ENCODE peak calls at places on chromosome 13, in seven cellular contexts. X is HepG2, L is K562, C is H1, Z is endothelial cell of umbilical vein, K is HCT116, A is GM12878. R is an unnamed sample. For H3K4me1, the result is how much of the 10 kb centered on the place peaks cover.

GRCh38 chr13:32041429-32041828 is 9.9 kb downstream of the FRY start:
- DNase-seq in X (no peak), L (no peak), C (no peak), Z (no peak), K (no peak), A (peak), R (no peak)

GRCh38 chr13:75541287-75541686 is 3.6 kb upstream of the COMMD6 start:
- DNase-seq in X (no peak), L (no peak), C (no peak), Z (no peak), K (no peak), A (no peak), R (no peak)

GRCh38 chr13:30898070-30898469 is 8.0 kb upstream of the MEDAG start:
- DNase-seq in X (no peak), L (no peak), C (no peak), Z (no peak), K (no peak), A (no peak), R (peak)

GRCh38 chr13:96492758-96493157 is 402.9 kb downstream of the HS6ST3 start:
- DNase-seq in X (no peak), L (no peak), C (no peak), Z (no peak), K (no peak), A (no peak), R (no peak)

GRCh38 chr13:21849323-21849722 is 178.4 kb downstream of the FGF9 start:
- DNase-seq in X (peak), L (peak), C (no peak), Z (no peak), K (peak), A (peak), R (peak)

GRCh38 chr13:52746141-52746540 is 6.5 kb upstream of the CNMD start:
- DNase-seq in X (no peak), L (no peak), C (no peak), Z (no peak), K (no peak), A (no peak), R (no peak)

GRCh38 chr13:51928231-51928630 is 66.5 kb downstream of the CCDC70 start:
- DNase-seq in X (no peak), L (no peak), C (no peak), Z (no peak), K (no peak), A (no peak), R (no peak)

GRCh38 chr13:70747305-70747704 is 639.1 kb upstream of the KLHL1 start:
- DNase-seq in X (no peak), L (no peak), C (no peak), Z (no peak), K (no peak), A (no peak), R (no peak)

GRCh38 chr13:74675185-74675584 is 541.0 kb upstream of the KLF12 start:
- DNase-seq in X (no peak), L (no peak), C (no peak), Z (no peak), K (no peak), A (no peak), R (no peak)

GRCh38 chr13:57716295-57716694 is 84.8 kb downstream of the PCDH17 start:
- DNase-seq in X (peak), L (no peak), C (no peak), Z (no peak), K (no peak), A (no peak), R (peak)

GRCh38 chr13:52809310-52809769 is 39.1 kb downstream of the PCDH8 start:
- DNase-seq in X (peak), L (peak), C (peak), Z (peak), K (peak), A (peak), R (peak)

GRCh38 chr13:46168818-46169217 is 13.2 kb downstream of the LCP1 start:
- DNase-seq in X (no peak), L (no peak), C (no peak), Z (no peak), K (no peak), A (no peak), R (no peak)

GRCh38 chr13:59842507-59842906 is 321.2 kb downstream of the DIAPH3 start:
- DNase-seq in X (no peak), L (no peak), C (no peak), Z (peak), K (no peak), A (no peak), R (no peak)

GRCh38 chr13:105202384-105202783 is 1333.1 kb downstream of the EFNB2 start:
- DNase-seq in X (no peak), L (no peak), C (no peak), Z (peak), K (peak), A (no peak), R (peak)

GRCh38 chr13:43319617-43320444 is 296.4 kb downstream of the DNAJC15 start:
- DNase-seq in X (peak), L (no peak), C (peak), Z (no peak), K (no peak), A (no peak), R (peak)

GRCh38 chr13:110379905-110380341 is 72.8 kb downstream of the COL4A2 start:
- DNase-seq in X (no peak), L (no peak), C (no peak), Z (no peak), K (no peak), A (no peak), R (peak)
- H3K4me1 ChIP-seq in X (under half), L (under half), C (under half), Z (under half), K (under half), A (under half), R (under half)

DNA sequence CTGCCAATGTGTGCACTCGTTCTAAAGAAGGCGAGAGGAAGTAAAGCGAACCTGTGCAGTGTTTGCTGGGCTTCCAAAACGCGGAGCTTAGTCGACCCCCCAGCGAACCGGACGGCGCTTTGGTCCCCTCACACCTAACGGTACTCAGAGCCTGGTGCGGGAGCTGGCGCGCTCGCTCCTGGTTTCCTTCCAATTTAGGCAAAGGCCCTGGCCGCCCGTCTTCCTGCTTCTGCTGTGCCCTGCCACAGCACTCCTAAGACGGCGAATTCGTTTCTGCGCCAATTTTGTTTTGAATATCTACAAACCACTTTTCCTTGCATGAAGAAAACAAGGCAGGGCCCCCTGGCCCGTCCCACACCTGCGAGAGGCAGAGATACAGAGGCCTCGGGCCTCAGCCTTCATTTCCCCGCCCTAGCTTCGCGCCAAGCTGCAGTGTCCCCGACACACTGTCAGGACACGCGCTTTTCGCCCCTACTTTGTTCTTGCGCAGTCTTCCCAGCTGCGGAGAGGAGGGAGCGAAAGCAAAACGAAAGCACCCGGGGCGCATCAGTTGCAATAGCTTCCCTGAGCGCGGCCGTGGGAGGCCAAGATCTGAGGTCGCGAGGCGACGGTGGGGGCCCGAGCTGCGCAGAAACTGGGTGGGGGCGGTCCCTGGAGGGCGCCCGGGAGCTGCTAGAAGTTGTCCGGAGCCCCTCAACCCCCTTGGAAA is 111.9 kb downstream of the KCNRG start:
- DNase-seq in X (no peak), L (no peak), C (no peak), Z (no peak), K (no peak), A (no peak), R (peak)
- TF ChIP-seq EZH2 in X (no peak), L (no peak), C (peak), Z (no peak), K (no peak), A (no peak), R (peak)

GRCh38 chr13:45119469-45119989 is 781 bp upstream of the GTF2F2 start:
- DNase-seq in X (no peak), L (no peak), C (no peak), Z (no peak), K (no peak), A (peak), R (no peak)
- TF ChIP-seq POLR2AphosphoS5 in X (no peak), L (no peak), C (no peak), Z (no peak), K (no peak), A (no peak), R (no peak)

DNA sequence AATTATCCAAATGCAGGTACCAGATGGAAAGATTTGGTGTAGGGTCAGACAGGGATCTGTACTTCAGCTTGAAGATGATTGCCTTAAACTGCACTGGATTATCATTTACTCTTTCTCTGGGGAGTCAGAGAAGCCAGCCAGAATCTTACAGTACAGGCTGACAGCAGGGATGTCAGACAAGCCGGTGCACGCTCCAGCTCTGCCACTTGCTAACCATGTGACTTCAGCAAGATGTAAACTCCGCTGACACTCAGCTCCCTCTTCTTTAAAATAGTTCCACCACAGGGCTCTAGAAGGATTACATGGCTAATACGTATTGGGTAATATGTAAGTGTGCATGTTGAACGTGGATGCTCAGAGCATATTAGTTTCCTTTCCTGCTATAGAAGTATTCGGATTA is 251.4 kb upstream of the MAB21L1 start:
- DNase-seq in X (no peak), L (no peak), C (no peak), Z (no peak), K (no peak), A (no peak), R (no peak)
- H3K4me1 ChIP-seq in X (under half), L (under half), C (under half), Z (under half), K (under half), A (under half), R (under half)

GRCh38 chr13:102978168-102978567 is 88.0 kb downstream of the SLC10A2 start:
- DNase-seq in X (no peak), L (no peak), C (no peak), Z (no peak), K (no peak), A (no peak), R (no peak)
- TF ChIP-seq EZH2 in X (no peak), L (no peak), C (no peak), Z (no peak), K (no peak), A (no peak), R (no peak)

DNA sequence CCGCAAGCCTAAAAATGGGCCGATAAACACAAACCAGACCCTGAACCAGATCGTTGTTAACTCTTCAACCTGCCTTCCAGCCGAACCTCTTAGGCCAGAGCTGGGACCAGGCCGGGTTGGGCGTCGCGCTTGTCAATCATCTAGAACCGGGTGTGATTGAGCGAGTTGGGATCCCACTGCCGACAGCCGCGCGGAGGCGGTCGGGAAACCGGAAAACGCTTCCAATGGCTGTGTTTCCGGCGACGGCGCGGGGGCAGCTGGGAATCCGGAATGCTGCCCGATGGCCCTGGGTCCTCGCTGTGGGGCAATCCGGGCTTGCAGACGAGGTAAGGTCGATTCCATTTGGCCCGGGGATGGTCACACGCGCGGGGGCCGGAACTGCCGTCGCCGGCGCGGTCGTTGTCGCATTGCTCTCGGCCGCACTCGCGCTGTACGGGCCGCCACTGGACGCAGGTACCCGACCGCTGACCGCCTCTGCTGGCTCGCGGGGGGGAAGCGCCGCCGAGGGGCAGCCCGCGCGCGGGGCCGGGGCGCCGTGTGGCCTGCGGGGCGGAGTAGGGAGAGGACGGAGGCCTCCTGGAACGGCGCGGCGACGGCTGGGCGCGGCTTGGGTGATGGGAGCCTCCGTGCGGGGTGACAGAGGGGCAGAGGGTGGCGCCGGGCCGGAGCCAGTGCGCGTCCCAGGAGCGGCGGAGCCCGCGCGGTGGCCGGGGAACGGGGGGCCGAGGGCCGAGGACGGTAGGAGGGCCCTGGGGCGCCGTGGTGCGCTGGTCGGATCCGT is at the start of gene NAXD:
- DNase-seq in X (peak), L (peak), C (peak), Z (peak), K (peak), A (peak), R (peak)
- TF ChIP-seq POLR2AphosphoS5 in X (peak), L (peak), C (peak), Z (no peak), K (peak), A (no peak), R (peak)

DNA sequence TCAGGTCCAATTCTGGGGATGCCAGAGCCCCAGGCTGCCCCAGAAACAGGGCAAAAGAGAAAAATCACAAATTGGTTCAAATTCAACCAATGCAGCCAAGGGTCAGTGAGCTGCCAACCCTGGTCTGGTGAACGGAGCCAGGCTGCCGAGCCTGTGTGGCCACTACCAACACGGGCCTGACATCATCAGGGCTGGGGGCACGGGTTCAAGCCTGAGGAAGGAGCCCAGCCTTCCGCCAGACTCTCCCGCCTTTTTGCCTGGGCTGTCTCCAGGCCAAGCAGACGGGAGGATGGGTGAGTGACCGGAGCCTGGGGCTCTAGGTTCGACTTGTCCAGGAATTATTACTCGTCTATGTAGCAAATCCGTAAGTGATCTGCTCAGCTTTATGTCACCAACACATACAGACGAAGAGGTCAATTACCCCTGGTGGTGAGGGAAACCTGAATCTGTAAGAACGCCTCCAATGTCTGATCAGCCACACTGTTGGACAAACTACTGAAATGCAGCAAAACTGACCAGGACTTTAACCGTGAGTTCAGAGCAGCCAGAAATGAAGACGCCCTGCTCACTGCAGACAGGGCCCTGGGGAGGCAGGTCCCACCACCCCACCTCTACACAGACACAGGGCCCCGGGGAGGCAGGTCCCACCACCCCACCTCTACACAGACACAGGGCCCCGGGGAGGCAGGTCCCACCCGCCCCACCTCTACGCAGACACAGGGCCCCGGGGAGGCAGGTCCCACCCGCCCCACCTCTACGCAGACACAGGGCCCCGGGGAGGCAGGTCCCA is 31.8 kb downstream of the RAB20 start:
- DNase-seq in X (no peak), L (no peak), C (no peak), Z (no peak), K (no peak), A (no peak), R (no peak)
- H3K4me1 ChIP-seq in X (under half), L (under half), C (under half), Z (under half), K (under half), A (under half), R (under half)

DNA sequence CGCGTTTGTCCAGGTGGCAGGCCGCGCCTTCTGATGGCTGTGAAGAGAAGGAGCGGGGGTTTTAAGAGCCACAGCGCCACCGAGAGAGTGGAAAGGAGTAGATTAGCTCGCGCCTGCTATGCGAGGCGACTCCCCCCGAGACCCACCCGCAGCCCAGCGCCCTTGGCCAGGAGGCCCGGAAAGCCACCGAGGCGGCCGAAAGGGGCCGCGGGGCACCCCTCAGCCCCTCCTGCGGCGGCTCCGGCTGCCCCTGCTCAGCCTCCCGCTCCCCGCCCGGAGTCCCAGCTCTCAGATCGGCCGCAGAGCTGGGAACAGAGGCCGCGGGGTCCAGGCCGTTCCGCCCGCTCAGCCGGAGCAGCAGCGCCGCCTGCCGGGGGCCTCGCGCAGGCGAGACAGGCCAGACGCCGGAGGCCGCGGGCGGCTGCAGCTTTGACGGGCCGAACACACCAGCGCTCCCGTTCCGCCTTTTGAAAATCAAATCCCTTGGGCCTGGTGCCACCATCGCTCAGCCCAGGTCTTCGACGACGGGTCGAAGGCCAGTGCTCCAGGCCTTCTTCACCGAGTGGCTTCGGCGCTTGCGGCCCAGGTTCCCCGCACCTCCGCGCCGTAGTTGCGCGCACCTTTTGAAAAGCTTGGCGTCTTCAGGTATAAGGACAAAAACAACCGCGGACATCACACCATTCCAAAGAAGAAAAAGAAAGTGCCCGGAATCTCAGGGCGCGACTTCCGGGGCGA is 15.3 kb downstream of the CDX2 start:
- DNase-seq in X (peak), L (peak), C (no peak), Z (peak), K (peak), A (no peak), R (peak)
- TF ChIP-seq EZH2 in X (no peak), L (no peak), C (peak), Z (peak), K (no peak), A (no peak), R (peak)

R was measured in GM23338.